ENCODE peak calls at places on chromosomes 2 and 18, in seven cellular contexts. T is stomach, S is A549, D is suprapubic skin, L is HepG2, Q is GM12878, U is transverse colon. V is an unnamed sample.

GRCh38 chr2:222358876-222359275 is 60.1 kb upstream of the PAX3 start:
- DNase-seq in T (no peak), S (no peak), D (no peak), L (no peak), Q (no peak), U (no peak), V (no peak)

GRCh38 chr18:12091742-12092141 is 1.9 kb upstream of the ANKRD62 start:
- DNase-seq in T (no peak), S (no peak), D (no peak), L (no peak), Q (no peak), U (no peak), V (no peak)

GRCh38 chr2:201158111-201158929 is 24.6 kb upstream of the CASP10 start:
- DNase-seq in T (peak), S (peak), D (no peak), L (peak), Q (peak), U (peak), V (peak)

GRCh38 chr2:223027442-223027841 is 24.5 kb upstream of the KCNE4 start:
- DNase-seq in T (peak), S (no peak), D (no peak), L (no peak), Q (no peak), U (no peak), V (no peak)

GRCh38 chr2:86825020-86825727 is 34.5 kb upstream of the CD8A start:
- DNase-seq in T (no peak), S (no peak), D (no peak), L (no peak), Q (no peak), U (no peak), V (no peak)

GRCh38 chr2:178008636-178009289 is 63.8 kb downstream of the PDE11A start:
- DNase-seq in T (peak), S (no peak), D (no peak), L (no peak), Q (no peak), U (peak), V (peak)

GRCh38 chr2:64374686-64375085 is 79.3 kb upstream of the LGALSL start:
- DNase-seq in T (peak), S (no peak), D (no peak), L (no peak), Q (no peak), U (no peak), V (no peak)

GRCh38 chr2:55022486-55022885 is 27.8 kb downstream of the RTN4 start:
- DNase-seq in T (no peak), S (no peak), D (no peak), L (no peak), Q (no peak), U (no peak), V (no peak)

GRCh38 chr2:236089271-236090026 is 78.7 kb downstream of the GBX2 start:
- DNase-seq in T (no peak), S (no peak), D (no peak), L (no peak), Q (no peak), U (no peak), V (no peak)

GRCh38 chr18:69490813-69491212 is 90.1 kb downstream of the DOK6 start:
- DNase-seq in T (no peak), S (no peak), D (no peak), L (no peak), Q (no peak), U (no peak), V (no peak)

GRCh38 chr2:41937921-41938708 is 109.7 kb upstream of the PKDCC start:
- DNase-seq in T (no peak), S (no peak), D (no peak), L (no peak), Q (no peak), U (no peak), V (no peak)

GRCh38 chr2:241965931-241966412 is 96.4 kb downstream of the RTP5 start:
- DNase-seq in T (peak), S (no peak), D (no peak), L (peak), Q (peak), U (peak), V (no peak)

GRCh38 chr2:111919794-111920608 is 21.6 kb downstream of the MERTK start:
- DNase-seq in T (peak), S (no peak), D (no peak), L (peak), Q (no peak), U (peak), V (no peak)

GRCh38 chr2:166891727-166892126 is 3.4 kb downstream of the XIRP2 start:
- DNase-seq in T (no peak), S (no peak), D (no peak), L (no peak), Q (no peak), U (no peak), V (no peak)

GRCh38 chr2:172735646-172736418 is at the start of gene RAPGEF4:
- DNase-seq in T (no peak), S (peak), D (no peak), L (no peak), Q (no peak), U (no peak), V (no peak)

GRCh38 chr2:50564781-50565180 is 467.2 kb downstream of the NRXN1 start:
- DNase-seq in T (no peak), S (no peak), D (no peak), L (no peak), Q (no peak), U (no peak), V (no peak)

GRCh38 chr2:97966545-97967215 is 29.1 kb downstream of the TMEM131 start:
- DNase-seq in T (no peak), S (no peak), D (no peak), L (peak), Q (no peak), U (no peak), V (no peak)

GRCh38 chr2:223896751-223897320 is 48.3 kb downstream of the WDFY1 start:
- DNase-seq in T (no peak), S (no peak), D (peak), L (no peak), Q (peak), U (no peak), V (no peak)

GRCh38 chr2:169999041-169999440 is 171.8 kb downstream of the UBR3 start:
- DNase-seq in T (no peak), S (no peak), D (no peak), L (no peak), Q (no peak), U (no peak), V (no peak)

GRCh38 chr18:36411745-36412168 is 114.2 kb downstream of the FHOD3 start:
- DNase-seq in T (no peak), S (no peak), D (no peak), L (peak), Q (no peak), U (no peak), V (no peak)

GRCh38 chr18:59547691-59548182 is 149.5 kb downstream of the CCBE1 start:
- DNase-seq in T (no peak), S (no peak), D (no peak), L (no peak), Q (no peak), U (no peak), V (peak)

GRCh38 chr2:28578768-28579167 is 82.9 kb downstream of the PLB1 start:
- DNase-seq in T (no peak), S (no peak), D (no peak), L (no peak), Q (no peak), U (no peak), V (no peak)

GRCh38 chr2:223944166-223944703 is 900 bp downstream of the WDFY1 start:
- DNase-seq in T (peak), S (no peak), D (peak), L (peak), Q (no peak), U (peak), V (peak)

GRCh38 chr2:174878537-174879147 is 114.4 kb upstream of the CHRNA1 start:
- DNase-seq in T (no peak), S (no peak), D (no peak), L (no peak), Q (no peak), U (no peak), V (peak)

GRCh38 chr2:213766465-213766891 is 482.2 kb downstream of the SPAG16 start:
- DNase-seq in T (no peak), S (no peak), D (no peak), L (no peak), Q (peak), U (no peak), V (no peak)

GRCh38 chr2:205556841-205557539 is 125.3 kb upstream of the NRP2 start:
- DNase-seq in T (no peak), S (no peak), D (no peak), L (no peak), Q (no peak), U (no peak), V (no peak)

GRCh38 chr2:124027182-124027581 is 2.1 kb downstream of the CNTNAP5 start:
- DNase-seq in T (peak), S (peak), D (no peak), L (peak), Q (peak), U (no peak), V (no peak)

GRCh38 chr2:69638630-69639029 is 4.9 kb downstream of the AAK1 start:
- DNase-seq in T (no peak), S (no peak), D (no peak), L (no peak), Q (no peak), U (no peak), V (no peak)

DNA sequence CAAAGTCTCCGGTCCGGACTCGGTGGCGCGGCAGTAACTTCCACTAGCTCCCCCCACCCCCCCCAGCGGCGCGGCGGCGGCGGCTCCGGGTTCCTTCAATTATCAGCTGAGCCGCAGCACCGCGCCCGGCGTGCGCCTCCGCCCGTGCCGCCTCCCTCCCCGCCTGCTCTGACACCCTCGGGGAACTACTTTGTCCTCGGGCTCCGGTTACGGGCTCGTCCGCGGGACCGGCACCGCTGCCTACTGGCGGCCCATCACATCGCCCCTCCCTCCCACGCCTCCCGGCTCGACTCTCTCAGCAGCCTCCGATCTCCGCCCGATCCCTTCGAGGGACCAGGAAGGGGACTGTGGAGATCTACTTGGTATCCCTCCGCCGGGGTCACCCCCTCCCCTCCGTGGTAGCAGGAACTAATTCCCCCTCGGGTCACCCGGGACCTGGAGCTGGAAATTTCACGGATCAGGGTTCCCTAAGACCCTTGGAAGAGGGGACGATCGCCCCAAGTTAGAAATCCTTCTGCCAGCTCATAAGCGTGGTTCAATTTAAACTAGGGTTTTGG is at the start of gene TRIP12:
- DNase-seq in T (peak), S (peak), D (peak), L (peak), Q (peak), U (peak), V (peak)
- TF ChIP-seq EP300 in T (no peak), S (no peak), D (no peak), L (peak), Q (peak), U (no peak), V (no peak)

DNA sequence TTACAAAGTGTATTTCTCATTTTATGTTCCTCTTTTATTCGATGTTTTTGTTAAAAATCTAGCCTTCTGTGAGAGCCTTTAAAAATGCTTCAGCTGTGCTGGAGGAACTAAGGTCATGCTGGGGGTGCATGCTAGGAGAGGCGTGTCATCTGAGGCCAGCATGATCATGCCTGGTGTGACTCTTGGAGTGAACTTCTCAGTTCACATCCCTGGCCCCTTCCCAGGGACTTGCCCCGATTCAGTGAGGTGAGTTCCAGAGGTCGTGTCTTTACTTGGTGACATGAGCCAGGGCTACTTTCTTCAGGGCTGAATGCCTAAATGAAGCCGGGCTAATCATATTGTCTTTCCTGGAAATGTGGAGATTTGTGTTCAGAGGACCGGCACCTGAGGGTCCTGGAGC is 264.9 kb downstream of the MREG start:
- DNase-seq in T (no peak), S (no peak), D (peak), L (no peak), Q (no peak), U (peak), V (no peak)
- TF ChIP-seq EP300 in T (no peak), S (no peak), D (no peak), L (no peak), Q (no peak), U (no peak), V (no peak)

GRCh38 chr2:120251863-120252206 is 817 bp upstream of the RALB start:
- DNase-seq in T (no peak), S (no peak), D (no peak), L (no peak), Q (no peak), U (no peak), V (no peak)

GRCh38 chr2:120254178-120254577 is 1.5 kb downstream of the RALB start:
- DNase-seq in T (no peak), S (no peak), D (no peak), L (no peak), Q (no peak), U (no peak), V (no peak)

GRCh38 chr2:120252207-120253020 is at the start of gene RALB:
- DNase-seq in T (peak), S (peak), D (peak), L (peak), Q (peak), U (peak), V (peak)

GRCh38 chr2:120251077-120251476 is 1.6 kb upstream of the RALB start:
- DNase-seq in T (no peak), S (no peak), D (peak), L (no peak), Q (no peak), U (no peak), V (no peak)

GRCh38 chr2:120253021-120253882 is 600 bp downstream of the RALB start:
- DNase-seq in T (peak), S (peak), D (peak), L (peak), Q (no peak), U (peak), V (peak)
- TF ChIP-seq EP300 in T (no peak), S (no peak), D (no peak), L (no peak), Q (no peak), U (no peak), V (no peak)

GRCh38 chr18:57805117-57805516 is 2.0 kb upstream of the ATP8B1 start:
- DNase-seq in T (no peak), S (no peak), D (no peak), L (no peak), Q (no peak), U (no peak), V (no peak)

GRCh38 chr18:57806201-57806890 is 3.2 kb upstream of the ATP8B1 start:
- DNase-seq in T (no peak), S (no peak), D (no peak), L (no peak), Q (no peak), U (no peak), V (no peak)

GRCh38 chr18:57809190-57809589 is 6.1 kb upstream of the ATP8B1 start:
- DNase-seq in T (no peak), S (no peak), D (no peak), L (no peak), Q (no peak), U (no peak), V (no peak)

GRCh38 chr18:57807336-57808117 is 4.4 kb upstream of the ATP8B1 start:
- DNase-seq in T (peak), S (no peak), D (no peak), L (no peak), Q (no peak), U (no peak), V (no peak)

GRCh38 chr18:57806891-57807280 is 3.8 kb upstream of the ATP8B1 start:
- DNase-seq in T (no peak), S (peak), D (no peak), L (no peak), Q (no peak), U (no peak), V (no peak)
- TF ChIP-seq EP300 in T (no peak), S (peak), D (no peak), L (no peak), Q (no peak), U (no peak), V (no peak)

DNA sequence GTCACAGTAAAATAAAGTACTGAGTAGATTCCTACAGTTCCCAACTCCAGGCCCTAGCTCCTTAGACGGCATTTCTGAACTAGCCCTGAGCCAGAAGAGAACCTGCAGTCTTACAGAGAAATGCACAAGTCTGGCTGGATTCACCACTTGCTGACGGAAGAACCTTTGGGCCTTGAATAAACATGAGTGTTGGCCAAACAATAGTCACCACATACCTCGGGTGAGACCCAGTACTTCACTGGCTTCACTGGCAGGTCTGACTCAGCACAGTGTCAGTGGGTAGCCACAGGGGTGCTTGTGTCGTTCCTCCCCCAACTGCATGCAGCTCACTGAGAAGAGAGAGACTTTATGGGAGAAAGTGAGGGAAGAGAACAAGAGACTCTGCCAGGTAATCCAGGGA is 88.9 kb downstream of the TMEM185B start:
- DNase-seq in T (no peak), S (peak), D (no peak), L (peak), Q (no peak), U (no peak), V (no peak)
- TF ChIP-seq EP300 in T (no peak), S (no peak), D (no peak), L (no peak), Q (no peak), U (no peak), V (no peak)

DNA sequence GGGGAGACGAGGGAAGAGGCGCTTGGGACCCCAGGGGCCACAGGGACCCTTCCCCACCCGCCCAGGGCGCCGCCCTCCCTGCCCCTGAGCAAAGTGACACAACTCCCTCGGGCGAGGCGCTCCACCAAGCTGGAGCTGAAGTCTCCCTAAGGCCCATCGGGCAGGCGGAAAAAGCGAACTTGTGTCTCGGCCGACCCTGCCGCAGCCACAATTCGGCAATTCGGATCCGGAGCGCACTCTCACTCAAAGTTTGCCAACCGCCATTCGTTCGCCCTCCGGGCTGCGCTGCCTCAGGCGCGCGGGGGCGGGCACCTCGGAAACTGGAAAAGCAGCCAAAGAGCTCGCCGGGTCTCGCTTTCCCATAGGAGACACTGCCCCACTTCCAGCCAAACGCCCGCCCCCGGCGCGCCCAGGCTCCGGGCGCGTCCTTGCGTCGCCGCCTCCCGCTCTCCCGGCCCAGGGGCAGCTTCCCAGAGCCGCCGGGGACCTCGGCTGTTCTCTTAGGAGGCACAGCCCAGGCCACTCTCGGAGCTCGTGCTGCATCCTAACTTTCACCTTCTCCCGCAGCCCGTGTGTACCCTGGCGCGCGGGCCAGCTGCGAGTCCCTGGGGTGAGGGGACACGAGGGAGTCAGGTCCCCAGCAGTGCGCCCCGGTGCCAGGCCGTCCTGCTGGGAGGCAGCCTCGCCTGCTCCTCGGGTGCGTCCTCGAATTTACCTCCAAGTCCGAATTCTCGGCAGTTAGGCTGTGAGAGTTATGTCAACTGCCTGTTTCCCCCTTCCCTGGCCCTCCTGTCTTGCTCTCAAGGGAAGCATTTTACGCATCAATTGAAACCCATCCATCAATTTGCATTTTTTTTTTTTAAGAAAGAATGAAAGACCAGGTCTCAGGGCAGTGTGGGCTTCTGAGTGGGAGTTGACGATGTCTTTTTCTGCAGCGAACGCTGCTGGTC is 1.4 kb upstream of the KCTD1 start:
- DNase-seq in T (peak), S (peak), D (peak), L (peak), Q (no peak), U (peak), V (peak)
- TF ChIP-seq EP300 in T (no peak), S (no peak), D (no peak), L (no peak), Q (no peak), U (no peak), V (no peak)

DNA sequence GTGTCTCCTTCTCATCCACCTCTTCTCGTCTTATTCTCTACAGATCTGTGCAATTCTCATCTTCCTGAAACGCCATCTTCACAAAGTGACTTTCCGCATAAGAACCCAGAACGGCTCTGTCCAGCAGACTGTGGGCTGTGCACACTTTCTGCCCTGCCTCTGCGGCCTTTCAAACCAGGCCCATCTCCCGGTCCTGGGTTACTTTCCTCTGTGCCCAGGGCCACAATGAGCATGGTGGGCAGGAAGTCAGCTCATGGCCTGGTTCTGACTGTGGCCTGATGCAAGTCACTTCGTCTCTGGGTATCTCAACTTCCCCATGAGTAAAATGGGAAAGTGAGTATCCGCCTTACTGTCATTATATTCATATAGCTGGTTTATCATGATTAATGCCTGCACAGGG is 71.7 kb upstream of the TMEM200C start:
- DNase-seq in T (no peak), S (no peak), D (no peak), L (no peak), Q (no peak), U (no peak), V (no peak)
- TF ChIP-seq EP300 in T (no peak), S (no peak), D (no peak), L (no peak), Q (no peak), U (no peak), V (no peak)

V was measured in ovary.